ENCODE peak calls at places on chromosomes 3 and 15, in ten cellular contexts. T is RCC 7860, E is Calu3, C is glomerular endothelial cell, S is AG08396, V is HuH-7.5, L is activated T-cell treated with anti-CD3 and anti-CD28 coated beads for 1 hour, F is cardiac fibroblast, H is hepatocyte, P is M059J. D is an unnamed sample.

GRCh38 chr15:83653639-83654378 is at the start of gene ADAMTSL3:
- DNase-seq in T (peak), E (peak), C (no peak), S (peak), V (no peak), L (no peak), F (peak), H (peak), P (no peak), D (peak)

GRCh38 chr15:38885001-38885400 is 320.4 kb upstream of the RASGRP1 start:
- DNase-seq in T (peak), E (no peak), C (no peak), S (no peak), V (no peak), L (no peak), F (peak), H (no peak), P (peak), D (peak)

GRCh38 chr3:50050361-50050760 is 38.4 kb upstream of the RBM5 start:
- DNase-seq in T (no peak), E (no peak), C (no peak), S (peak), V (no peak), L (no peak), F (peak), H (no peak), P (peak), D (no peak)

GRCh38 chr3:71258116-71258515 is 325.4 kb downstream of the FOXP1 start:
- DNase-seq in T (peak), E (peak), C (no peak), S (no peak), V (no peak), L (no peak), F (peak), H (peak), P (peak), D (peak)

GRCh38 chr3:189833996-189834395 is 202.8 kb downstream of the TP63 start:
- DNase-seq in T (no peak), E (no peak), C (no peak), S (no peak), V (no peak), L (no peak), F (no peak), H (peak), P (no peak), D (no peak)

GRCh38 chr15:41465822-41466421 is 27.8 kb upstream of the ITPKA start:
- DNase-seq in T (peak), E (peak), C (peak), S (peak), V (no peak), L (no peak), F (peak), H (peak), P (peak), D (peak)

GRCh38 chr15:72315706-72316370 is 4.1 kb downstream of the CELF6 start:
- DNase-seq in T (no peak), E (no peak), C (no peak), S (no peak), V (no peak), L (no peak), F (peak), H (peak), P (no peak), D (no peak)

GRCh38 chr3:190065204-190065603 is 55.5 kb downstream of the P3H2 start:
- DNase-seq in T (no peak), E (no peak), C (no peak), S (no peak), V (no peak), L (no peak), F (no peak), H (no peak), P (no peak), D (no peak)

GRCh38 chr3:169181666-169182065 is 481.8 kb downstream of the MECOM start:
- DNase-seq in T (no peak), E (no peak), C (no peak), S (no peak), V (no peak), L (no peak), F (no peak), H (no peak), P (no peak), D (no peak)

GRCh38 chr3:117735481-117736101 is 1026.0 kb downstream of the TUSC7 start:
- DNase-seq in T (no peak), E (no peak), C (no peak), S (peak), V (no peak), L (no peak), F (peak), H (no peak), P (peak), D (peak)

GRCh38 chr3:34206996-34207395 is 408.6 kb downstream of the PDCD6IP start:
- DNase-seq in T (no peak), E (no peak), C (peak), S (no peak), V (no peak), L (no peak), F (peak), H (no peak), P (peak), D (no peak)

GRCh38 chr15:66105286-66105984 is 148.1 kb downstream of the MEGF11 start:
- DNase-seq in T (no peak), E (no peak), C (no peak), S (no peak), V (no peak), L (no peak), F (no peak), H (no peak), P (no peak), D (no peak)

GRCh38 chr15:101579766-101580165 is 72.4 kb downstream of the TM2D3 start:
- DNase-seq in T (peak), E (peak), C (no peak), S (no peak), V (no peak), L (no peak), F (no peak), H (no peak), P (peak), D (no peak)

GRCh38 chr3:56813656-56813965 is 11.9 kb upstream of the ARHGEF3 start:
- DNase-seq in T (no peak), E (no peak), C (no peak), S (no peak), V (no peak), L (no peak), F (no peak), H (no peak), P (no peak), D (no peak)

GRCh38 chr3:128269131-128269775 is 116.0 kb downstream of the EEFSEC start:
- DNase-seq in T (no peak), E (no peak), C (no peak), S (no peak), V (no peak), L (no peak), F (no peak), H (no peak), P (no peak), D (no peak)